ENCODE peak calls at places on chromosomes 7 and 10, in seven cellular contexts. O is tibial nerve; Q is ascending aorta; V is CD8-positive, alpha-beta memory T cell; L is ovary; Y is neuronal stem cell; X is MM.1S. T is an unnamed sample.

GRCh38 chr10:63713191-63714144 is 192.3 kb downstream of the REEP3 start:
- DNase-seq in O (peak; percentile 35), Q (peak; percentile 77), V (no peak), L (peak; percentile 91), Y (peak; percentile 20), X (no peak), T (peak; percentile 84)

GRCh38 chr7:158541330-158542010 is 46.2 kb downstream of the PTPRN2 start:
- DNase-seq in O (no peak), Q (no peak), V (no peak), L (no peak), Y (no peak), X (peak; percentile 19), T (no peak)

GRCh38 chr7:13988011-13988410 is 1.5 kb downstream of the ETV1 start:
- DNase-seq in O (no peak), Q (no peak), V (no peak), L (no peak), Y (no peak), X (no peak), T (no peak)

GRCh38 chr10:131982185-131982756 is 548 bp upstream of the BNIP3 start:
- DNase-seq in O (no peak), Q (peak; percentile 72), V (no peak), L (no peak), Y (no peak), X (no peak), T (no peak)

GRCh38 chr7:947391-948210 is 6.9 kb downstream of the ADAP1 start:
- DNase-seq in O (no peak), Q (peak; percentile 52), V (peak; percentile 36), L (peak; percentile 27), Y (no peak), X (no peak), T (peak; percentile 34)

GRCh38 chr10:102200751-102201640 is 25.1 kb upstream of the ELOVL3 start:
- DNase-seq in O (no peak), Q (no peak), V (no peak), L (no peak), Y (no peak), X (no peak), T (no peak)

GRCh38 chr7:126790763-126791162 is 462.0 kb downstream of the GRM8 start:
- DNase-seq in O (no peak), Q (no peak), V (no peak), L (no peak), Y (no peak), X (no peak), T (no peak)

GRCh38 chr10:101643546-101643945 is 51.4 kb downstream of the FBXW4 start:
- DNase-seq in O (no peak), Q (no peak), V (no peak), L (no peak), Y (peak; percentile 45), X (no peak), T (no peak)

GRCh38 chr7:47573758-47574472 is 8.0 kb downstream of the TNS3 start:
- DNase-seq in O (no peak), Q (peak; percentile 80), V (no peak), L (no peak), Y (no peak), X (no peak), T (no peak)

GRCh38 chr10:62306663-62307062 is 38.0 kb upstream of the RTKN2 start:
- DNase-seq in O (no peak), Q (no peak), V (no peak), L (no peak), Y (no peak), X (no peak), T (no peak)

GRCh38 chr7:4233146-4233545 is 448.9 kb upstream of the FOXK1 start:
- DNase-seq in O (no peak), Q (peak; percentile 40), V (no peak), L (no peak), Y (no peak), X (no peak), T (no peak)

GRCh38 chr7:111401516-111401915 is 160.8 kb downstream of the IMMP2L start:
- DNase-seq in O (no peak), Q (no peak), V (no peak), L (no peak), Y (no peak), X (no peak), T (no peak)

GRCh38 chr7:129664029-129665012 is 52.8 kb downstream of the NRF1 start:
- DNase-seq in O (no peak), Q (no peak), V (no peak), L (no peak), Y (no peak), X (peak; percentile 74), T (no peak)

GRCh38 chr10:94632954-94633353 is 50.6 kb upstream of the CYP2C18 start:
- DNase-seq in O (no peak), Q (no peak), V (no peak), L (no peak), Y (no peak), X (no peak), T (no peak)

GRCh38 chr7:90425376-90425775 is 22.1 kb downstream of the CLDN12 start:
- DNase-seq in O (no peak), Q (no peak), V (no peak), L (no peak), Y (no peak), X (no peak), T (no peak)

GRCh38 chr10:13939391-13939790 is 352.6 kb downstream of the PRPF18 start:
- DNase-seq in O (no peak), Q (no peak), V (no peak), L (no peak), Y (no peak), X (no peak), T (no peak)

GRCh38 chr10:52308251-52309031 is 5.6 kb upstream of the DKK1 start:
- DNase-seq in O (no peak), Q (peak; percentile 62), V (no peak), L (peak; percentile 40), Y (peak; percentile 75), X (peak; percentile 70), T (peak; percentile 71)

GRCh38 chr10:89916481-89916880 is 215.1 kb downstream of the KIF20B start:
- DNase-seq in O (no peak), Q (no peak), V (no peak), L (no peak), Y (no peak), X (no peak), T (no peak)

GRCh38 chr7:40808409-40808942 is 673.7 kb downstream of the SUGCT start:
- DNase-seq in O (no peak), Q (peak; percentile 80), V (no peak), L (peak; percentile 47), Y (no peak), X (no peak), T (no peak)

DNA sequence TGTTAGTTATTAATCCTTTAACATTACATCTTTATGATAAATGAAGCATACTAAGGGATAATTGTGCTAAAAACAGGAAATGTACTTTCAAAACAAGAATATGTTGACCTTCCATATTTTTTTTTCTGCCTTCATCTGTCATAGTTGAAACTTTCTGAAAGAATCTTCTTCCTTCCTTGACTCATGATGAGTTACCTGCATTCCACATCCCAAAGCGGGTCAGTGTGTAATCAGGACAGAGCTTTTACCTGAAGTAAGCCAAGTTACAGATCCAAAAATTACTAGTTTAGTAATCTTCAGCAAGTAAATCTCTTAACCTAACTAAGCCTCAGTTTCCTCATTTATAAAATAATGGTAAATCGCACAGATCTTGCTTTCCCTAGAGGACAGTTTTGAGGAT is 13.4 kb upstream of the ARL4A start:
- DNase-seq in O (no peak), Q (no peak), V (no peak), L (no peak), Y (no peak), X (no peak), T (no peak)
- H3K27ac ChIP-seq in O (no peak overlapping the region), Q (no peak overlapping the region), V (no peak overlapping the region), L (no peak overlapping the region), Y (no peak overlapping the region), X (no peak overlapping the region), T (no peak overlapping the region)

GRCh38 chr10:125142946-125143345 is 17.4 kb downstream of the CTBP2 start:
- DNase-seq in O (no peak), Q (no peak), V (no peak), L (no peak), Y (no peak), X (no peak), T (no peak)

GRCh38 chr10:125141150-125141859 is 19.1 kb downstream of the CTBP2 start:
- DNase-seq in O (no peak), Q (no peak), V (no peak), L (no peak), Y (no peak), X (no peak), T (no peak)

GRCh38 chr10:125140151-125140550 is 20.2 kb downstream of the CTBP2 start:
- DNase-seq in O (no peak), Q (no peak), V (no peak), L (no peak), Y (no peak), X (no peak), T (no peak)

GRCh38 chr10:125144209-125144608 is 16.2 kb downstream of the CTBP2 start:
- DNase-seq in O (no peak), Q (no peak), V (no peak), L (no peak), Y (no peak), X (no peak), T (no peak)

DNA sequence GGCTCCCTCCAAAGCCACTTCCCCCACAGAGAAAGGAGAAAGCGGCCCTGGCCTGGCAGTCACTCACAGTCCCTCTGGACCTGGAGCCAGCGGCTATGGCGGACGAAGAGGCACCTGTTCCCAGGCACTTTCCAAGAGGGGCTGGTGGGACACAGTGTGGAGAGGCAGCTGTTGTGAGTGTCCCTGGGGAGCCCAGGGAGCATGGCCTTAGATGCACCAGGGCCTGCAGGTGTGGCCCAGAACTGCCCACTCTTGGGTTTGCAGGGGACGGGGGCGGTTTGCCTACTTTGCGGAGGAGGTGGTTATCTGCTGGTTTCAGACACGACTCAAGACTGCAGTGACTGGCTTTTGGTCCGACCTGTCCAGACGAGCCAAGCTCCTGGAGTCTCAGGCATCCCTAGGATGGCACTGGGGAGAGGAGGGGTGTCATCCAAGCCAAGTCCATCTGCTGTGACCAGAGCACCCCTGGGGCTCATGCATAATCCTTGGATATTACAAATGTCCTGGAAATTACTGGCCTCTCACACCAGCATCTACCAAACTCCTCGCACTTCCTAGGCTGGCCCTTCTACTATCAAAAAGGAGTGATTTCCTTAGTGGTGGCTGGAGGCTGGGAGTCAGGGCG is 18.4 kb downstream of the CTBP2 start:
- DNase-seq in O (no peak), Q (no peak), V (no peak), L (no peak), Y (no peak), X (no peak), T (no peak)
- H3K4me1 ChIP-seq in O (peaks cover 19% of the 10 kb centered on the region), Q (peaks cover 7% of the 10 kb centered on the region), V (no peaks in the 10 kb centered on the region), L (peaks cover 40% of the 10 kb centered on the region), Y (no peaks in the 10 kb centered on the region), X (no peaks in the 10 kb centered on the region), T (peaks cover 85% of the 10 kb centered on the region)

DNA sequence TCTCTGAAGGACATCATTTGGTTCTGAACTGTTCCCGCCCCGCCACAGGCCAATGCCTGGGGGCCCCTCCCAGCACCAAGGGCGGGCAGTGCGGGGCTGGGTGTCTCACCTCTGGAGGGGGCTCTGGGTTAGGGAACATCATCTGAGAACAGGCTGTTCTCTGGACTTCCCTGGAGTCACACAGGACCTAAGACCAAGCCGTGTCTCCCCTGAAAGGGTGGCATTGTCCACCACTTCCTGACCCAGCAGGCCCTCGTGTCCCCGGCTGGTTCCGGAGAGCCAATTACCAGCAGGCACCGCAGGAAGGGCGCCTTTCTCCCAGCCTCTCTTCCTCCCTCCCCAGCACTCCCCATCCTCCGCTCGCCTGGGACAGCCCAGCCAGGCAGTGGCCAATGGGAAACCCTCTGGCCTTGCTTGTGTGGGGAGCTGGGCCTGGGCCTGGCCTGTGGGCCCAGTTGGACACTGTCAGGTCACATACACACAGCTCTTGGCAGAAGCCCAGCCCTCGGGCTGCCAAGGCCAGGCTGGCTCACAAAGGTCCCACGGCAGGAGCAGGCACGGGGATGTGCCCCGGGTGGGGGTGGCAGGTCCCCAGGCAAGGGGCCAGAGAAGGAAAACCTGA is 119.5 kb downstream of the SPDYE5 start:
- DNase-seq in O (peak; percentile 40), Q (peak; percentile 91), V (no peak), L (peak; percentile 58), Y (peak; percentile 8), X (no peak), T (peak; percentile 73)
- H3K27ac ChIP-seq in O (peak overlapping the region; percentile 90), Q (peak overlapping the region; percentile 68), V (no peak overlapping the region), L (peak overlapping the region; percentile 37), Y (peak overlapping the region; percentile 77), X (no peak overlapping the region), T (peak overlapping the region; percentile 73)

GRCh38 chr7:23349484-23350157 is 50.5 kb downstream of the MALSU1 start:
- DNase-seq in O (no peak), Q (no peak), V (no peak), L (no peak), Y (peak; percentile 43), X (no peak), T (no peak)
- H3K4me1 ChIP-seq in O (no peaks in the 10 kb centered on the region), Q (no peaks in the 10 kb centered on the region), V (peaks cover 8% of the 10 kb centered on the region), L (no peaks in the 10 kb centered on the region), Y (peaks cover 4% of the 10 kb centered on the region), X (peaks cover 18% of the 10 kb centered on the region), T (no peaks in the 10 kb centered on the region)

T was measured in psoas muscle.